ENCODE peak calls at places on chromosomes 4 and X, in nine cellular contexts. N is body of pancreas; C is WERI-Rb-1; F is activated gamma-delta T cell treated with Interleukin-2 at 50 U/mL for 16 hours; U is MG63; Z is naive thymus-derived CD4-positive, alpha-beta T cell; H is stimulated activated CD4-positive, alpha-beta T cell treated with anti-CD3 and anti-CD28 coated beads, Interleukin-2, amount 100 ng/mL, for 24 hours; W is T1000; X is ACHN. P is an unnamed sample.

GRCh38 chrX:105282077-105282476 is 61.6 kb upstream of the TEX13A start:
- DNase-seq in F (no peak), N (no peak), U (no peak), W (no peak), H (no peak), Z (no peak), C (no peak), X (no peak), P (no peak)

GRCh38 chr4:53640576-53641459 is 49.5 kb upstream of the LNX1 start:
- DNase-seq in U (peak), H (no peak), W (no peak), C (no peak), X (no peak), Z (no peak), F (no peak), N (peak), P (no peak)

GRCh38 chr4:98645527-98645926 is 12.9 kb downstream of the TSPAN5 start:
- DNase-seq in H (no peak), F (no peak), Z (no peak), U (no peak), N (no peak), C (no peak), W (no peak), X (no peak), P (no peak)

GRCh38 chrX:42567268-42567667 is 210.7 kb downstream of the PPP1R2C start:
- DNase-seq in U (no peak), X (no peak), F (no peak), N (no peak), W (no peak), Z (no peak), C (no peak), H (no peak), P (no peak)

GRCh38 chr4:680565-680930 is 6.2 kb downstream of the MYL5 start:
- DNase-seq in W (no peak), N (no peak), F (no peak), U (no peak), H (no peak), C (no peak), Z (no peak), X (no peak), P (no peak)

GRCh38 chr4:141636771-141637460 is 533 bp downstream of the IL15 start:
- DNase-seq in H (peak), N (peak), Z (no peak), F (no peak), C (peak), W (no peak), U (peak), X (peak), P (peak)

GRCh38 chr4:87657525-87657924 is 7.4 kb downstream of the DMP1 start:
- DNase-seq in C (no peak), X (peak), W (peak), N (no peak), F (no peak), H (no peak), Z (no peak), U (no peak), P (no peak)

GRCh38 chr4:180695851-180696250 is 1547.4 kb upstream of the TENM3 start:
- DNase-seq in C (no peak), H (no peak), F (no peak), N (no peak), W (no peak), U (no peak), Z (no peak), X (peak), P (no peak)

GRCh38 chr4:162984621-162985020 is 182.1 kb downstream of the NAF1 start:
- DNase-seq in H (no peak), F (no peak), W (no peak), X (no peak), N (no peak), C (no peak), Z (no peak), U (no peak), P (no peak)

GRCh38 chr4:131370846-131371245 is 1778.2 kb upstream of the PCDH10 start:
- DNase-seq in U (no peak), W (no peak), C (no peak), X (peak), N (no peak), F (no peak), Z (no peak), H (no peak), P (no peak)

GRCh38 chr4:73674451-73674919 is 54.2 kb upstream of the RASSF6 start:
- DNase-seq in C (no peak), Z (no peak), H (no peak), U (no peak), X (no peak), F (no peak), W (peak), N (no peak), P (no peak)

GRCh38 chrX:38052096-38052495 is 45.7 kb downstream of the SYTL5 start:
- DNase-seq in Z (no peak), W (peak), H (no peak), X (no peak), N (no peak), U (peak), C (no peak), F (no peak), P (peak)

GRCh38 chrX:68147848-68148247 is 285.4 kb downstream of the OPHN1 start:
- DNase-seq in H (no peak), N (no peak), U (no peak), F (no peak), X (no peak), C (no peak), W (no peak), Z (no peak), P (no peak)

GRCh38 chr4:46648088-46648744 is 258.3 kb upstream of the GABRA2 start:
- DNase-seq in X (peak), F (no peak), U (peak), Z (no peak), N (peak), C (peak), W (no peak), H (no peak), P (peak)

GRCh38 chr4:67545996-67546356 is 673 bp upstream of the CENPC start:
- DNase-seq in W (no peak), N (no peak), C (no peak), Z (no peak), H (no peak), U (no peak), X (no peak), F (no peak), P (no peak)

GRCh38 chrX:2974946-2975345 is 31.4 kb upstream of the ARSH start:
- DNase-seq in C (no peak), F (no peak), U (no peak), Z (no peak), H (no peak), N (no peak), W (no peak), X (no peak), P (no peak)

P was measured in activated naive CD4-positive, alpha-beta T cell treated with anti-CD3 and anti-CD28 coated beads for 36 hours.